ENCODE peak calls at places on chromosomes 5 and 9, in four cellular contexts. O, E, A and I are unnamed samples.

GRCh38 chr5:105032917-105033316 is 1470.3 kb upstream of the NUDT12 start:
- DNase-seq in E (no peak), O (no peak), A (no peak), I (no peak)

GRCh38 chr9:70566066-70566465 is 151.6 kb upstream of the KLF9 start:
- DNase-seq in E (no peak), A (no peak), O (no peak), I (no peak)

GRCh38 chr5:179151521-179152118 is 91.4 kb downstream of the ZNF354C start:
- DNase-seq in O (no peak), E (no peak), A (no peak), I (no peak)

GRCh38 chr9:81002242-81002641 is 687.1 kb downstream of the TLE1 start:
- DNase-seq in O (peak; percentile 71), E (peak; percentile 93), A (no peak), I (peak; percentile 76)

GRCh38 chr5:24161559-24161958 is 483.2 kb downstream of the CDH10 start:
- DNase-seq in E (no peak), A (no peak), O (no peak), I (peak; percentile 86)

GRCh38 chr5:3281346-3281745 is 314.3 kb upstream of the IRX1 start:
- DNase-seq in E (no peak), A (no peak), O (no peak), I (no peak)

GRCh38 chr5:98096155-98096554 is 677.3 kb upstream of the RGMB start:
- DNase-seq in O (peak; percentile 70), E (no peak), A (no peak), I (peak; percentile 86)

GRCh38 chr5:68883441-68883840 is 210.4 kb upstream of the SLC30A5 start:
- DNase-seq in O (no peak), E (no peak), A (no peak), I (no peak)

GRCh38 chr5:28014779-28015178 is 976.4 kb upstream of the CDH9 start:
- DNase-seq in A (no peak), E (no peak), O (no peak), I (peak; percentile 53)

GRCh38 chr5:172733179-172733973 is 37.6 kb downstream of the DUSP1 start:
- DNase-seq in O (peak; percentile 98), A (peak; percentile 72), E (no peak), I (no peak)
- H3K27ac ChIP-seq in O (peak overlapping the region; percentile 89), A (peak overlapping the region; percentile 87), E (no peak overlapping the region), I (no peak overlapping the region)

DNA sequence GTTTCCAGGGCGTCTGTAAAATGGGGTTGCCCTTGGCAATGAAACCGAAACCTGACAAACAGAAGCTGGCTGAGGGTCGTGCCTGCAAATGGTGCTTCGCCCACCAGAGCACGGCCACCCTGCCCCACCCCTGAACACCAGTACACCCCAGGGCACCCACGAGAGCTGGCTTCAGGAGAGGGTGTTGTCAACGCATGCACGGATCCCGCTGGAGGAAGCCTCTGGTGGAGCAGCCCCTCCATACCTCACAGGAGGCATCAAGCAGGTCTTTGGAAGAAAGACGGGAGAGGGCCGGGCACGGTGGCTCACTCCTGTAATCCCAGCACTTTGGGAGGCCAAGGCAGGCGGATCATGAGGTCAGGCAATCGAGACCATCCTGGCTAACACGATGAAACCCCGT is 8.6 kb downstream of the SLC6A3 start:
- DNase-seq in O (no peak), A (no peak), E (no peak), I (no peak)
- H3K27me3 ChIP-seq in O (peaks cover 3% of the 10 kb centered on the region), A (no peaks in the 10 kb centered on the region), E (no peaks in the 10 kb centered on the region), I (peaks cover 10% of the 10 kb centered on the region)

DNA sequence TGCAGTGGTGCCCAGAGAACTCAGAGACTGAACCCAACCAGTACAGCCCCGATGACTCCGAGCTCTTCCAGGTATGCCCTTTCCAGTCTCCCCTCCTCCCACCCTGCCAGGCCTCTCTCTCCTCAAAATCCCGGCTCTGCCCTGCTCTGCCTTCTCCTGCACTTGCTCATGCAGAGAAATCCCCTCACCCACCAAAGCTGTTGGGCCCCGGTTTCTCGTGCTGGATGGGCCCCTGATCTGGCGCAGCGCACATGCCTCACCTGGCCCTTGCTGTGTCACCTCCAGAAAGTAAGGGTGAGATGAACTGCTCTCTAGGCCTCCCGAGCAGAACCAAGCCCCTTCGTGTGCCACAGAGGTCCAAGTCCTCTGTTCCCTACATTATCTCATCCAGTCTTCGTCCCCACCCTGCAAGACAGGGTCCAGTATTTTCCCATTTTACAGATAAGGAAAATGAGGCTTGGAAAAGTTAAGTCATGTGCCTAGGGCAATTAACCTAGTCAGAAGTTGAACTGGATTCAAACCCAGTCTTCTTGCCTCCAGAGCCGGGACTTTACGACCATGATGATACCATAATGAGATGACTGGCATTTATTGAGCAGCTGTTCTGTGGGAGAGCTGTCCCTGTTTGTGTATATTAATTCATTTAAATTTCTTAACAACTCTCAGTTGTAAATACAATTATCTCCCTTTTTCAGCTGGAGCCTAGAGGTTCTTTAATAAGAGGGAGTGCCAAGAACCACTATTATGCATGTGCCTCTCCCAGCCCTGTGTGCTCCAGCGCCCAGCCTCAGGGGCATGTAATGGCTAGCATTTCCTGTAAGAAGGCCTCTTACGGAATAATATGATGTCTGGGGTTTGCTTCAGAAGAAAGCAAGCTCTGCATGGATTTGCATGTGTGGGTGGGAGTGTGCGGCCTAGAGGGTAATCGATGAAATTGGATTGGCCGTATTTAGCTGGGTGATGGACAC is 90.7 kb downstream of the PPARGC1B start:
- DNase-seq in O (no peak), A (no peak), E (no peak), I (no peak)
- H3K27ac ChIP-seq in O (no peak overlapping the region), A (no peak overlapping the region), E (no peak overlapping the region), I (no peak overlapping the region)

GRCh38 chr9:126700903-126701819 is 87.4 kb downstream of the LMX1B start:
- DNase-seq in E (no peak), O (no peak), A (no peak), I (no peak)
- H3K27me3 ChIP-seq in E (peaks cover 1% of the 10 kb centered on the region), O (peaks cover 19% of the 10 kb centered on the region), A (peaks cover 36% of the 10 kb centered on the region), I (no peaks in the 10 kb centered on the region)

DNA sequence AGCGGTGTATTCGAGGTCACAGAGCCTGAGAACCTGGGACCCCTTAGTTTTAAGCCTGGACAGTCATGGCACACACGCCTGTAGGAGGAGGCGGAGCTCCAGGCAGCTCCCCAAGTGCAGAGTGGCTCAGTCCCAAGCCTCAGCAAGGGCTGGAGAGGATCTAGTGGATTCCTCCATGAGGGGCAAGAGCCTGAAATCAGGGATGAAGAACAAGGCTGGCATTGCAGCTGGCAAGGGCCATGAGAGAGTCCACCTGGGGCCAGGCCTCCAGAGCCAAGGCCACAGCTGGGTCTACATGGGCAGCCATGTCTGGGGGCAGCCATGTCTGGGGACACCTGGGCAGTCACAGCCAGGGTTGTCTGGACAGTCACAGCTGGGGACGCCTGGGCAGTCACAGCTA is 21.9 kb downstream of the ADAMTSL2 start:
- DNase-seq in O (no peak), E (no peak), A (no peak), I (no peak)
- H3K27ac ChIP-seq in O (no peak overlapping the region), E (no peak overlapping the region), A (no peak overlapping the region), I (no peak overlapping the region)

DNA sequence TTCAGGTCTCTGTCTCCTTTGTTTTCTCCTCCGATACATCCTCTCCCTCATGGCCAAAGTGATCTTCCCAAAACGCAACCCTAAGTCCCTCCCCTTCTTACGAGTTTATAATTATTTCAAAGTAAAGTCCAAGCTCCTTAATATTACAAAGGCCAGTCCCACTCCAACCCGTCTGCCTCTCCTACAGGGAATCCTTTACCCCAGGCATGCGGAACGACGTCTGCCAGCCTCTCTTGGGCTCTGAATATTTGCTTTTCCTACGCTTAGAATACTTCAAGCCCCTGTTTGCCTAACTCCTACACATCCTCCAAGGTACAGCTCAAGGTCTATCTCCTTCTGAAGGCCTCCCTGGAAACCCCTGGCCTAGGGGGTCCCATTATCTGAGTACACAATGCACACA is 246.4 kb downstream of the SLIT3 start:
- DNase-seq in O (no peak), E (no peak), A (no peak), I (no peak)
- H3K27me3 ChIP-seq in O (no peaks in the 10 kb centered on the region), E (peaks cover 18% of the 10 kb centered on the region), A (no peaks in the 10 kb centered on the region), I (peaks cover 18% of the 10 kb centered on the region)